ENCODE peak calls at places on chromosomes 3 and 15, in seven cellular contexts. B is psoas muscle, Y is cardiac muscle cell, R is GM23248, Z is colonic mucosa, K is fibroblast of lung, W is mesenchymal stem cell. D is an unnamed sample. For H3K27me3 and H3K4me1, the result is how much of the 10 kb centered on the place peaks cover.

GRCh38 chr15:100787567-100787941 is 92.1 kb upstream of the ALDH1A3 start:
- DNase-seq in R (no peak), Z (no peak), Y (no peak), B (no peak), W (no peak), K (no peak), D (peak)

GRCh38 chr3:44952689-44953088 is 23.3 kb downstream of the ZDHHC3 start:
- DNase-seq in K (no peak), W (no peak), R (no peak), B (no peak), Z (no peak), Y (no peak), D (no peak)

GRCh38 chr3:160099855-160100254 is 111.2 kb downstream of the IL12A start:
- DNase-seq in Z (no peak), B (no peak), R (no peak), K (no peak), Y (no peak), W (no peak), D (no peak)

GRCh38 chr3:124700880-124701684 is 29.2 kb upstream of the UMPS start:
- DNase-seq in Z (no peak), R (peak), K (peak), W (peak), Y (no peak), B (no peak), D (no peak)

GRCh38 chr3:157467165-157467564 is 30.5 kb downstream of the PTX3 start:
- DNase-seq in K (peak), R (peak), Y (peak), Z (no peak), B (no peak), W (no peak), D (no peak)

GRCh38 chr15:40308844-40309189 is 1.1 kb upstream of the PLCB2 start:
- DNase-seq in K (no peak), Y (peak), R (no peak), Z (no peak), W (no peak), B (no peak), D (no peak)

GRCh38 chr3:40827942-40828688 is 303.4 kb downstream of the ZNF621 start:
- DNase-seq in R (peak), Y (peak), W (peak), K (no peak), Z (peak), B (peak), D (no peak)

GRCh38 chr15:63610209-63610841 is 13.1 kb downstream of the FBXL22 start:
- DNase-seq in W (peak), B (peak), K (peak), Y (peak), Z (peak), R (peak), D (no peak)

GRCh38 chr3:73827658-73828313 is 203.0 kb upstream of the PDZRN3 start:
- DNase-seq in W (no peak), B (no peak), Y (peak), R (peak), Z (peak), K (peak), D (no peak)

GRCh38 chr3:126607214-126607908 is 47.6 kb downstream of the TXNRD3 start:
- DNase-seq in K (peak), Y (peak), B (no peak), Z (no peak), W (peak), R (peak), D (no peak)

GRCh38 chr3:175729466-175729865 is 870.3 kb downstream of the NAALADL2 start:
- DNase-seq in Z (no peak), Y (no peak), R (no peak), W (no peak), B (no peak), K (peak), D (no peak)

GRCh38 chr3:146092230-146092629 is 68.8 kb downstream of the PLOD2 start:
- DNase-seq in B (no peak), K (no peak), Z (no peak), R (peak), Y (no peak), W (no peak), D (no peak)

GRCh38 chr3:193794002-193794835 is 201.2 kb downstream of the OPA1 start:
- DNase-seq in W (peak), K (peak), Y (peak), R (no peak), Z (no peak), B (no peak), D (no peak)

GRCh38 chr15:58401276-58401675 is 30.5 kb upstream of the LIPC start:
- DNase-seq in Y (no peak), B (no peak), R (no peak), K (no peak), W (no peak), Z (no peak), D (no peak)

GRCh38 chr15:35444557-35445204 is 101.3 kb downstream of the DPH6 start:
- DNase-seq in K (peak), R (peak), Z (no peak), Y (peak), B (no peak), W (peak), D (no peak)

GRCh38 chr15:29835301-29835700 is 13.0 kb upstream of the TJP1 start:
- DNase-seq in W (no peak), Z (no peak), R (peak), B (no peak), K (peak), Y (peak), D (no peak)

GRCh38 chr15:22780267-22780666 is 6.2 kb upstream of the NIPA1 start:
- DNase-seq in R (peak), W (no peak), Y (peak), Z (no peak), K (no peak), B (no peak), D (no peak)

GRCh38 chr3:187292631-187293513 is 1.3 kb upstream of the MASP1 start:
- DNase-seq in Z (no peak), R (peak), Y (peak), W (peak), K (no peak), B (no peak), D (no peak)

GRCh38 chr3:70120360-70120966 is 120.9 kb downstream of the SAMMSON start:
- DNase-seq in R (peak), Z (peak), B (peak), W (peak), K (peak), Y (peak), D (no peak)

GRCh38 chr3:62926494-62926893 is 51.3 kb upstream of the CADPS start:
- DNase-seq in W (no peak), Y (no peak), B (no peak), K (no peak), R (no peak), Z (no peak), D (no peak)

GRCh38 chr3:31924628-31925270 is 56.3 kb downstream of the OSBPL10 start:
- DNase-seq in B (no peak), W (no peak), R (no peak), Z (no peak), K (peak), Y (no peak), D (no peak)

GRCh38 chr3:147431746-147432145 is 22.6 kb downstream of the ZIC1 start:
- DNase-seq in Y (no peak), Z (no peak), B (no peak), K (no peak), W (no peak), R (peak), D (no peak)

GRCh38 chr3:5185093-5185673 is 2.3 kb upstream of the EDEM1 start:
- DNase-seq in Y (no peak), K (no peak), Z (no peak), R (no peak), B (no peak), W (no peak), D (no peak)

GRCh38 chr15:94234300-94234699 is 2.9 kb downstream of the MCTP2 start:
- DNase-seq in Y (peak), B (no peak), W (peak), K (peak), Z (no peak), R (no peak), D (no peak)

GRCh38 chr15:36951747-36952247 is 148.6 kb downstream of the MEIS2 start:
- DNase-seq in Z (no peak), Y (peak), W (peak), K (peak), R (peak), B (peak), D (no peak)

GRCh38 chr3:42730706-42731420 is 28.3 kb upstream of the HHATL start:
- DNase-seq in K (no peak), Y (no peak), Z (no peak), B (no peak), W (no peak), R (no peak), D (no peak)

GRCh38 chr15:76986743-76987142 is 8.2 kb upstream of the PSTPIP1 start:
- DNase-seq in W (no peak), Z (no peak), B (no peak), R (no peak), K (no peak), Y (no peak), D (no peak)

GRCh38 chr3:130787422-130788068 is 40.9 kb upstream of the PIK3R4 start:
- DNase-seq in Z (no peak), K (no peak), W (no peak), R (no peak), Y (no peak), B (no peak), D (no peak)

GRCh38 chr3:156317457-156317856 is 197.1 kb downstream of the KCNAB1 start:
- DNase-seq in B (no peak), W (peak), Y (peak), R (peak), K (peak), Z (no peak), D (no peak)

GRCh38 chr3:185397676-185398075 is 34.7 kb downstream of the MAP3K13 start:
- DNase-seq in R (no peak), W (no peak), Z (no peak), Y (no peak), K (no peak), B (peak), D (no peak)

GRCh38 chr15:87033056-87033455 is 953.4 kb downstream of the AGBL1 start:
- DNase-seq in K (no peak), R (peak), Y (peak), B (no peak), W (peak), Z (no peak), D (no peak)

GRCh38 chr3:140180603-140181002 is 245.6 kb downstream of the CLSTN2 start:
- DNase-seq in R (no peak), B (no peak), Z (no peak), W (no peak), Y (no peak), K (no peak), D (no peak)

GRCh38 chr3:150253622-150254021 is 154.5 kb upstream of the TSC22D2 start:
- DNase-seq in Z (no peak), Y (no peak), B (no peak), W (peak), K (no peak), R (no peak), D (no peak)

DNA sequence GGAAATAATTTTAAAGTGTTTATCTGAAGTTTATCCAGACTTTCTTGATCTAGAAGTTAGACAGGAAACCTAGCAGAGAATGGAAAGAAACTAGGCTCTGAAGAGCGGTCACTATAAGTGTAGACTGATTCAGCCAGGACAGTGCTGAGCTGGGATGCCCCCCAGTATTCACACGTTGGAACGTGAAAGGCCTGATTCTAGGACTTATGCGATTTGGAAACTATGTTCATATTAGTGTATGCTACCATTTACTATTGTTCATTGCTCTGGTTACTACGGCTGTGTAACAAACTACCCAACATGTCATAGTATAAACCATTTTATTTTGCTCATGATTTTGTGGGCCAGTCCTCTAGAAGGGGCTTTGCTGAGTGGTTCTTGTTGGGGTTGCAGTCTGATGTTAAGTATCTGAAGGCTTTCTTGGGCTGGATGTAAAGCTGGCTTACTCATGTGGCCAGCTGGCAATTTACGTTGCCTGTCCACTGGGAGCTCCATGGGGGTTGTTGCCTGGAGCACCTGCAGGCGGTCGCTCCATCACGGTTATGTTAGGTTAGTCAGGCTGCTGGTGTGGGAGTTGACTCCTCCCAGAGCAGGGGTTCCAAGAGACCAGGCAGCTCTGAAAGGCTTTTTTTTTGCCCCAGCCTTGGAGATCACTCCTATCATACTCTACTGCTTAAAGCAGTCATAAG is 97.9 kb downstream of the NR1D2 start:
- DNase-seq in K (no peak), W (peak), B (no peak), Z (no peak), R (peak), Y (no peak), D (no peak)
- H3K4me3 ChIP-seq in K (no peak), W (no peak), B (no peak), Z (no peak), R (no peak), Y (no peak), D (no peak)

DNA sequence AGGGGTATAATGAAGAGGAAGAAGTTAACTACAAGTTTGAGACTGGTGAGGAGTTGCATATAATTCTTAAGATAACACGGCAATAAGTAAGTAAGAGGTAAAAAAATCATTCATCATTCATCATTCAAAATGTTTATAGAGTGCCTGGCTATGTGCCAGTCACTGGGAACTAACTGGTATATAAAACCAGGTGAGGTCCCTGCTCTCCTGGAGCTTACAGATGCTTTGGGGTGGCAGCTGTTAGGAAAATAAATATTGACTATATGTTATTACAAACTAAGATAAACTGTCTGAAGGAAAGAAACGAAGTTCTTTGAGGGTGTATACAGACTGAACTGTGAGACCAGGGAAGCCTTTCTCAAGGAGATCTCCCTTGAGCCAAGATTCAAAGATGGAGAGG is 2.9 kb downstream of the CASR start:
- DNase-seq in Z (peak), R (no peak), Y (no peak), W (no peak), K (no peak), B (no peak), D (no peak)
- H3K27me3 ChIP-seq in Z (under half), R (under half), Y (half or more), W (under half), K (under half), B (under half), D (under half)

DNA sequence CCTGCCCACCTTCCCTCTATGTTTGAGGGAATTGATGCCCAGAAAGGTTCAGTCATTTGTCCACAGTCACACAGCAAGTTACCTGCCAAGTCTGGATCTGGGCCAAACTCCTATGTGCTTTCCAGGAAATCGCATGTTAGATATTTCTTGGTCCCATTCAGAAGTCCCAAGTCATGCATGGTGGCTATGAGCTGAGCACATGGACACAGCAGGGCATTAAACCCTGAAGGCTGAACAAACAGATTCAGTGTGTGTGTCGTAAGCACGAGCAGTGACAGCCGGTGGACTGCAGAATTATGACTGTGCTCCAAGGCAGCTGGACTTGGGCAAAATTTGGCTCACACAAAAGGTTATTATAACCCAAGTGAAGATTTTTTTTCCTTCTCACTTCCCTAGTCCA is 11.4 kb upstream of the SLC6A6 start:
- DNase-seq in W (peak), K (peak), B (peak), Y (peak), Z (no peak), R (peak), D (no peak)
- H3K4me1 ChIP-seq in W (under half), K (under half), B (under half), Y (under half), Z (under half), R (under half), D (under half)

GRCh38 chr15:34334676-34335075 is 2.9 kb downstream of the SLC12A6 start:
- DNase-seq in B (no peak), R (no peak), Y (no peak), W (no peak), Z (no peak), K (no peak), D (no peak)

GRCh38 chr15:34335176-34335575 is 2.4 kb downstream of the SLC12A6 start:
- DNase-seq in Z (no peak), K (no peak), Y (peak), R (peak), B (no peak), W (no peak), D (no peak)

GRCh38 chr15:34337557-34338306 is at the start of gene SLC12A6:
- DNase-seq in W (peak), R (peak), Y (peak), B (peak), Z (peak), K (peak), D (no peak)

GRCh38 chr15:34336947-34337556 is 529 bp downstream of the SLC12A6 start:
- DNase-seq in Y (no peak), Z (no peak), R (peak), B (no peak), K (no peak), W (no peak), D (no peak)

GRCh38 chr15:34336333-34336732 is 1.2 kb downstream of the SLC12A6 start:
- DNase-seq in Y (no peak), B (no peak), R (no peak), Z (no peak), K (no peak), W (no peak), D (no peak)
- H3K4me3 ChIP-seq in Y (peak), B (peak), R (peak), Z (no peak), K (no peak), W (no peak), D (peak)

GRCh38 chr15:67828969-67829646 is 3.8 kb downstream of the SKOR1 start:
- DNase-seq in Z (no peak), R (no peak), K (no peak), B (no peak), Y (no peak), W (no peak), D (no peak)
- H3K27me3 ChIP-seq in Z (half or more), R (half or more), K (half or more), B (half or more), Y (half or more), W (half or more), D (under half)

DNA sequence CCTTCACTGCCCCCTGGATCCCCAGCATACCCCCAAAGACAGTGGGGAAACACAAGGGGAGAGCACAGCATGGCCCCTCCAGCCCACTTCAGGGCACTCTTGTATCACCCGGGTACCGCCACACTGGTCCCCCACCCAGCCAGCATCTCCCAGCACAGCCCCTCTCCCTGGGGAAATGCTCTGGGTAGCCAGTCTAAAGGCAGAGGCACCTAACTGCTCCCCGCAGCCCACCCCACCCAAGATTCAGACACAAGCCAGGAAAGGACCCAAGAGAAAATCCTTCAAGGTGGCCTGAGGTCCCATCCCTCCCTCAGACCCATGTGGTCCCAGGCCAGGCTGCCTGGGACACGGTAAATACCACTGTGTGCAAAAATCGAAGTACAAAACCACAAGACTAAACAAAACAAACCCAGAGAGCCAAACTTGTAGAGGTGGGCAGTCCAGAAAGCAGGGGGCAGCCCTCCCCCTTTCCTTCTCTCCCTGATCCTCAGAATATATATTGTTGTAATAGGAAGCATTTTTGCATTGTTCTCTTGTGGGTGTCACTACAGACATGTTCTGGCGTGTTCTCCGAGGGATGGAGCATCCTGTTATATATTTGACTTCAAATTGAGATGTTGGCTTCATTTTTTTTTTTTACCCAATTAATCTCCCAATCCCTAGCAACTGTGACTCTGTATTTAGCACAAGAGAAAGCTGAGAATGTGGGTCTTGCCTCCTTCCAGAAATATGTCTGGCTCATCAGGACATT is 51.7 kb downstream of the GRIP2 start:
- DNase-seq in Z (no peak), W (no peak), B (no peak), Y (no peak), R (no peak), K (no peak), D (no peak)
- H3K4me1 ChIP-seq in Z (under half), W (under half), B (under half), Y (under half), R (under half), K (under half), D (under half)

DNA sequence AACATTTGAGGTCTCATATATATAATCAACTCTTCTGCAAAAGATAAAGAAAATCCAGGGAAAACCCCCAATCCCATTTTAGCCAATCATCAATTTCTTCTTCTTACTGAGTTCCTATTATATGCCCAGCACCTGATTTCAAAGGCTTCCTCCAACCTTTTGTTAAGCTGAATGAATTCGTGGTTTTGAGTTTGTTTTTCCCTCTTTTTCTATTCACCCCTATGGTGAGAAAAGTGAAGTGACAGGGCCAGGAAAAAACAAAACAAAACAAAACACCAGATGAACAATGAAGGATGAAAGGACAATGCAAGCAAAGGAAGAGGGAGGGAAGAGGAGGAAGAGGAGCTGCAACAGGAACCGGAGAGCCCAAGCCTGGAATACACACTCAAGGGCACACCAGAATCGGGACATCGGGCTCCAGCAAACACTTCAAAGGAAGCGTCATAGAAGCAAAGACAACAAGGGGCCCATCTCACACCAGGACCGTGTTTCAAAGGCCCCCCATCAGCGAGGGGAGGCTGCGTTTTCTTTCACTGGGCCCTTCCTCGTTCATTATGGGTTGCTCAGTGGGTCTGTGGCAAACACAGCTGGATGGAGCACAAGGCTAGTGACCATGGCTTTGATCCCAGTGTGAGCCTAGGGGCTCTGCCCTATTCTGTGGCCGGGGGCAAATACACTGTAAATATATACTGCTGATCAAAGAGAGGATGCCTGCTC is 50.2 kb downstream of the VGLL4 start:
- DNase-seq in W (no peak), R (no peak), B (no peak), K (no peak), Y (no peak), Z (no peak), D (peak)
- H3K4me3 ChIP-seq in W (no peak), R (no peak), B (no peak), K (no peak), Y (no peak), Z (no peak), D (no peak)

GRCh38 chr15:26771168-26771916 is 1.5 kb downstream of the GABRB3 start:
- DNase-seq in B (peak), Y (peak), K (no peak), W (no peak), R (peak), Z (no peak), D (no peak)
- H3K27me3 ChIP-seq in B (under half), Y (half or more), K (under half), W (under half), R (under half), Z (under half), D (under half)